ENCODE peak calls at places on chromosomes 7 and 10, in nine cellular contexts. One of them, this sample, is unnamed.

GRCh38 chr7:6559896-6560295 is 8.6 kb upstream of the GRID2IP start:
- DNase-seq in RPMI7951: no peak
- DNase-seq in activated CD4-positive, alpha-beta T cell treated with anti-CD3 and anti-CD28 coated beads for 36 hours: no peak
- DNase-seq in CD8-positive, alpha-beta T cell: no peak
- DNase-seq in colonic mucosa: no peak
- DNase-seq in AG04450: no peak
- DNase-seq in progenitor cell of endocrine pancreas: no peak
- DNase-seq in NCI-H510A: no peak
- DNase-seq in activated T-helper 1 cell treated with anti-CD3 and anti-CD28 coated beads, Interleukin-12 subunit alpha, Interleukin-12 subunit beta, Interleukin-2, Interleukin-4 antibody, amounts not matched to agents 30 ng/mL and 10 ng/mL and 1 ng/mL, durations not matched to agents 14 hours and 24 hours and 36 hours: no peak
- DNase-seq in this sample: no peak

GRCh38 chr7:66055321-66055956 is 20.2 kb upstream of the ASL start:
- DNase-seq in RPMI7951: no peak
- DNase-seq in CD8-positive, alpha-beta T cell: no peak
- DNase-seq in NCI-H510A: no peak
- DNase-seq in activated CD4-positive, alpha-beta T cell treated with anti-CD3 and anti-CD28 coated beads for 36 hours: no peak
- DNase-seq in AG04450: no peak
- DNase-seq in colonic mucosa: no peak
- DNase-seq in activated T-helper 1 cell treated with anti-CD3 and anti-CD28 coated beads, Interleukin-12 subunit alpha, Interleukin-12 subunit beta, Interleukin-2, Interleukin-4 antibody, amounts not matched to agents 30 ng/mL and 10 ng/mL and 1 ng/mL, durations not matched to agents 14 hours and 24 hours and 36 hours: no peak
- DNase-seq in progenitor cell of endocrine pancreas: no peak
- DNase-seq in this sample: no peak

GRCh38 chr10:132149917-132150316 is 36.8 kb upstream of the DPYSL4 start:
- DNase-seq in progenitor cell of endocrine pancreas: no peak
- DNase-seq in colonic mucosa: no peak
- DNase-seq in activated CD4-positive, alpha-beta T cell treated with anti-CD3 and anti-CD28 coated beads for 36 hours: peak; percentile 3
- DNase-seq in NCI-H510A: no peak
- DNase-seq in activated T-helper 1 cell treated with anti-CD3 and anti-CD28 coated beads, Interleukin-12 subunit alpha, Interleukin-12 subunit beta, Interleukin-2, Interleukin-4 antibody, amounts not matched to agents 30 ng/mL and 10 ng/mL and 1 ng/mL, durations not matched to agents 14 hours and 24 hours and 36 hours: no peak
- DNase-seq in RPMI7951: no peak
- DNase-seq in CD8-positive, alpha-beta T cell: no peak
- DNase-seq in AG04450: no peak
- DNase-seq in this sample: no peak

GRCh38 chr7:108211382-108212201 is 81.4 kb upstream of the LAMB4 start:
- DNase-seq in CD8-positive, alpha-beta T cell: no peak
- DNase-seq in RPMI7951: peak; percentile 88
- DNase-seq in colonic mucosa: no peak
- DNase-seq in AG04450: no peak
- DNase-seq in NCI-H510A: peak; percentile 57
- DNase-seq in activated T-helper 1 cell treated with anti-CD3 and anti-CD28 coated beads, Interleukin-12 subunit alpha, Interleukin-12 subunit beta, Interleukin-2, Interleukin-4 antibody, amounts not matched to agents 30 ng/mL and 10 ng/mL and 1 ng/mL, durations not matched to agents 14 hours and 24 hours and 36 hours: no peak
- DNase-seq in progenitor cell of endocrine pancreas: no peak
- DNase-seq in activated CD4-positive, alpha-beta T cell treated with anti-CD3 and anti-CD28 coated beads for 36 hours: peak; percentile 14
- DNase-seq in this sample: no peak

GRCh38 chr7:129950191-129950940 is 2.4 kb downstream of the UBE2H start:
- DNase-seq in activated CD4-positive, alpha-beta T cell treated with anti-CD3 and anti-CD28 coated beads for 36 hours: peak; percentile 18
- DNase-seq in progenitor cell of endocrine pancreas: no peak
- DNase-seq in RPMI7951: no peak
- DNase-seq in activated T-helper 1 cell treated with anti-CD3 and anti-CD28 coated beads, Interleukin-12 subunit alpha, Interleukin-12 subunit beta, Interleukin-2, Interleukin-4 antibody, amounts not matched to agents 30 ng/mL and 10 ng/mL and 1 ng/mL, durations not matched to agents 14 hours and 24 hours and 36 hours: no peak
- DNase-seq in AG04450: no peak
- DNase-seq in CD8-positive, alpha-beta T cell: no peak
- DNase-seq in colonic mucosa: peak; percentile 37
- DNase-seq in NCI-H510A: no peak
- DNase-seq in this sample: no peak

GRCh38 chr10:95785942-95786669 is 30.1 kb downstream of the ENTPD1 start:
- DNase-seq in activated CD4-positive, alpha-beta T cell treated with anti-CD3 and anti-CD28 coated beads for 36 hours: no peak
- DNase-seq in RPMI7951: no peak
- DNase-seq in CD8-positive, alpha-beta T cell: no peak
- DNase-seq in activated T-helper 1 cell treated with anti-CD3 and anti-CD28 coated beads, Interleukin-12 subunit alpha, Interleukin-12 subunit beta, Interleukin-2, Interleukin-4 antibody, amounts not matched to agents 30 ng/mL and 10 ng/mL and 1 ng/mL, durations not matched to agents 14 hours and 24 hours and 36 hours: no peak
- DNase-seq in NCI-H510A: no peak
- DNase-seq in colonic mucosa: no peak
- DNase-seq in AG04450: no peak
- DNase-seq in progenitor cell of endocrine pancreas: no peak
- DNase-seq in this sample: no peak

GRCh38 chr7:16542401-16542800 is 15.8 kb downstream of the LRRC72 start:
- DNase-seq in progenitor cell of endocrine pancreas: no peak
- DNase-seq in RPMI7951: no peak
- DNase-seq in activated T-helper 1 cell treated with anti-CD3 and anti-CD28 coated beads, Interleukin-12 subunit alpha, Interleukin-12 subunit beta, Interleukin-2, Interleukin-4 antibody, amounts not matched to agents 30 ng/mL and 10 ng/mL and 1 ng/mL, durations not matched to agents 14 hours and 24 hours and 36 hours: no peak
- DNase-seq in colonic mucosa: no peak
- DNase-seq in CD8-positive, alpha-beta T cell: no peak
- DNase-seq in activated CD4-positive, alpha-beta T cell treated with anti-CD3 and anti-CD28 coated beads for 36 hours: no peak
- DNase-seq in AG04450: no peak
- DNase-seq in NCI-H510A: no peak
- DNase-seq in this sample: no peak

GRCh38 chr10:65811931-65812525 is 1113.8 kb upstream of the LRRTM3 start:
- DNase-seq in activated T-helper 1 cell treated with anti-CD3 and anti-CD28 coated beads, Interleukin-12 subunit alpha, Interleukin-12 subunit beta, Interleukin-2, Interleukin-4 antibody, amounts not matched to agents 30 ng/mL and 10 ng/mL and 1 ng/mL, durations not matched to agents 14 hours and 24 hours and 36 hours: no peak
- DNase-seq in CD8-positive, alpha-beta T cell: no peak
- DNase-seq in activated CD4-positive, alpha-beta T cell treated with anti-CD3 and anti-CD28 coated beads for 36 hours: no peak
- DNase-seq in NCI-H510A: no peak
- DNase-seq in colonic mucosa: no peak
- DNase-seq in progenitor cell of endocrine pancreas: no peak
- DNase-seq in RPMI7951: no peak
- DNase-seq in AG04450: no peak
- DNase-seq in this sample: no peak

GRCh38 chr7:3846738-3847137 is 545.7 kb downstream of the SDK1 start:
- DNase-seq in activated T-helper 1 cell treated with anti-CD3 and anti-CD28 coated beads, Interleukin-12 subunit alpha, Interleukin-12 subunit beta, Interleukin-2, Interleukin-4 antibody, amounts not matched to agents 30 ng/mL and 10 ng/mL and 1 ng/mL, durations not matched to agents 14 hours and 24 hours and 36 hours: no peak
- DNase-seq in AG04450: no peak
- DNase-seq in progenitor cell of endocrine pancreas: no peak
- DNase-seq in colonic mucosa: no peak
- DNase-seq in RPMI7951: no peak
- DNase-seq in NCI-H510A: no peak
- DNase-seq in CD8-positive, alpha-beta T cell: no peak
- DNase-seq in activated CD4-positive, alpha-beta T cell treated with anti-CD3 and anti-CD28 coated beads for 36 hours: no peak
- DNase-seq in this sample: no peak

GRCh38 chr7:148503900-148504487 is 86.6 kb upstream of the C7orf33 start:
- DNase-seq in NCI-H510A: no peak
- DNase-seq in RPMI7951: peak; percentile 26
- DNase-seq in colonic mucosa: no peak
- DNase-seq in activated CD4-positive, alpha-beta T cell treated with anti-CD3 and anti-CD28 coated beads for 36 hours: no peak
- DNase-seq in AG04450: no peak
- DNase-seq in activated T-helper 1 cell treated with anti-CD3 and anti-CD28 coated beads, Interleukin-12 subunit alpha, Interleukin-12 subunit beta, Interleukin-2, Interleukin-4 antibody, amounts not matched to agents 30 ng/mL and 10 ng/mL and 1 ng/mL, durations not matched to agents 14 hours and 24 hours and 36 hours: no peak
- DNase-seq in CD8-positive, alpha-beta T cell: no peak
- DNase-seq in progenitor cell of endocrine pancreas: no peak
- DNase-seq in this sample: no peak

This sample was measured in neural crest cell.